ENCODE peak calls at places on chromosomes 6 and 20, in five cellular contexts. X is Peyer's patch, F is foreskin fibroblast, K is breast epithelium, C is B cell. Z is an unnamed sample.

GRCh38 chr6:39901670-39902069 is 32.6 kb downstream of the MOCS1 start:
- DNase-seq in X (no peak), F (no peak), C (no peak), K (no peak), Z (no peak)

GRCh38 chr20:33310327-33310899 is 27.4 kb downstream of the BPIFB1 start:
- DNase-seq in C (no peak), F (no peak), K (no peak), X (no peak), Z (no peak)

GRCh38 chr6:3625980-3626533 is 125.5 kb downstream of the PXDC1 start:
- DNase-seq in K (no peak), X (no peak), F (no peak), C (no peak), Z (no peak)

GRCh38 chr20:44600758-44601562 is 18.6 kb downstream of the PKIG start:
- DNase-seq in F (no peak), X (peak; percentile 43), K (no peak), C (no peak), Z (no peak)

GRCh38 chr6:99743647-99744046 is 137.0 kb downstream of the PRDM13 start:
- DNase-seq in X (no peak), K (no peak), C (no peak), F (no peak), Z (no peak)

GRCh38 chr6:2917065-2917464 is 14.0 kb upstream of the SERPINB9 start:
- DNase-seq in C (no peak), K (no peak), X (no peak), F (no peak), Z (no peak)

GRCh38 chr6:109236140-109237081 is 141.1 kb downstream of the CEP57L1 start:
- DNase-seq in X (peak; percentile 79), F (no peak), K (no peak), C (no peak), Z (peak; percentile 54)

GRCh38 chr6:104795363-104795762 is 64.4 kb downstream of the HACE1 start:
- DNase-seq in C (no peak), X (no peak), K (no peak), F (no peak), Z (no peak)

GRCh38 chr20:49288250-49288751 is 10.4 kb upstream of the ZNFX1 start:
- DNase-seq in K (no peak), X (no peak), C (no peak), F (no peak), Z (no peak)

GRCh38 chr6:147707524-147707923 is 199.0 kb downstream of the SAMD5 start:
- DNase-seq in F (no peak), C (no peak), X (no peak), K (no peak), Z (no peak)

GRCh38 chr20:59972037-59972801 is 14.0 kb downstream of the CDH26 start:
- DNase-seq in C (no peak), K (no peak), F (no peak), X (no peak), Z (no peak)

GRCh38 chr20:36573798-36574277 is 441 bp downstream of the TGIF2 start:
- DNase-seq in F (peak; percentile 21), K (peak; percentile 35), C (peak; percentile 91), X (peak; percentile 74), Z (no peak)

GRCh38 chr20:45845452-45845851 is 11.7 kb downstream of the ACOT8 start:
- DNase-seq in C (peak; percentile 1), X (no peak), F (no peak), K (no peak), Z (no peak)

GRCh38 chr6:111810321-111811235 is 62.7 kb downstream of the FYN start:
- DNase-seq in F (no peak), X (no peak), C (no peak), K (no peak), Z (no peak)

GRCh38 chr20:10855031-10855430 is 181.2 kb upstream of the JAG1 start:
- DNase-seq in K (no peak), X (no peak), F (peak; percentile 55), C (no peak), Z (no peak)

GRCh38 chr6:96836579-96837137 is 619 bp downstream of the GPR63 start:
- DNase-seq in C (no peak), K (no peak), F (peak; percentile 50), X (no peak), Z (no peak)

GRCh38 chr20:59063358-59064213 is 21.0 kb upstream of the PRELID3B start:
- DNase-seq in K (no peak), C (no peak), F (peak; percentile 82), X (no peak), Z (no peak)

GRCh38 chr6:169970306-169970988 is 219.0 kb downstream of the ERMARD start:
- DNase-seq in C (no peak), K (no peak), X (peak; percentile 45), F (no peak), Z (peak; percentile 12)

GRCh38 chr6:163955131-163955530 is 540.6 kb downstream of the QKI start:
- DNase-seq in C (no peak), F (peak; percentile 81), X (no peak), K (no peak), Z (no peak)

GRCh38 chr6:163958646-163959045 is 544.1 kb downstream of the QKI start:
- DNase-seq in K (no peak), X (no peak), C (no peak), F (peak; percentile 7), Z (no peak)

GRCh38 chr6:163960128-163960527 is 545.6 kb downstream of the QKI start:
- DNase-seq in C (no peak), K (no peak), F (no peak), X (no peak), Z (no peak)

GRCh38 chr6:163955752-163956151 is 541.2 kb downstream of the QKI start:
- DNase-seq in F (no peak), X (no peak), C (no peak), K (no peak), Z (no peak)

DNA sequence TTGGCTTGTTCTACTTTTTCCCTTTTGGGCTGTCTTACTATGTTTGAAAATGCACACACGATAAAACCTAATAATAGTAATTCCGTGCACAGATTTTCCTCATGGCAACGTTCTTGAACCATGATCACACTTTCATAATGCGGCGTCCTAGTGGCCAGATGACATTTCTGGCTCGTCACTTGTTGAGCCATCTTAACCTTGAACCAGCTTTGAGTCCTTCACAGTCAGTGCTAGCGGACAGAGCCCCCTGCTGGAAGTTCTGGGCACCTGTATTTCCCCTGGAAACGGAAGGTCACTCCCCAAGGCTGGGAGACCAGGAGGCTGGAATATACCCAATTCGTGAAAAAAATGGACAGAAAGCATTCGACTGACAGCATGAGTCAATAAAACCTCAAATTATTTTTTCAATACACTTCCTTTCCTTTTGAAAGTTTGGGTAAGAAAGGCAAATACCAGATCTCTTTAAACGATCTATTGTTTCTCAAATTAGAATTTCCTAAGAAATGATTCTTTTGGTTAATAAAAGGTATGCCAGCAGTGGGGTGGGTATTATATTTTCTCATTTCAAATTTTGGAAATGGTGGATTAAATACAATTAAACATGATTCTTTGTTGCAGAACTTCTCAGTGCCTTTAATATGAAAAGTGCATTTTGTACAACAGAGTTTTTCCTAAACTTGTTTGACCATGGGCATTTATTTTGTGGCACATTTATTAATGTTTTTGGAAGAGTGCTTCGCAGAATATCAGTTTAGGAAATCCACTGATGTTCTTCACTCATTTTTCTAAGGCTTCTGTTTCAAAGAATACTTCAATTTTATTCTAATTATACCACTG is 542.3 kb downstream of the QKI start:
- DNase-seq in K (peak; percentile 43), C (peak; percentile 73), F (peak; percentile 76), X (peak; percentile 79), Z (peak; percentile 47)
- TF ChIP-seq CTCF in K (peak; percentile 51), C (peak; percentile 97), F (peak; percentile 97), X (peak; percentile 54), Z (peak; percentile 90)

DNA sequence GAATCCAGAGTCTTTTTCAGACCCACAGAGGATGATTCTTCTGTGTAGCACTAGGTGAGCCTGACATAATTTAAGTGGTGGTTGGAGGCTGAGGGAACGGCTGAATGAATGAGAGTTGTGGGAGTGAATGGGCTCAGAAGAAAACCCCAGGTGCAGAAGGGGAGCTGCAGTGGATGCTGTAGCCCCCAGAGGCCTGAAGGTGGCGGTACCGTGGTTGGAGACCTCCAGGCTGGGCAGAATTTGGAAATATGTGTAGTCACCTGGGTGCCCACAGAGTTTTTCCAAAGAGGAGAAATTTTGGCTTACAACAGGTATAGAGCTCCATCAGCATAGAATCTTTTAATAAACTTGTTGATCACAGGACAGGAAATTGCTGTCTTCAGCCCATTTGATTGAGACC is 6.5 kb upstream of the RAET1G start:
- DNase-seq in C (no peak), X (no peak), K (no peak), F (no peak), Z (peak; percentile 9)
- TF ChIP-seq CTCF in C (peak; percentile 67), X (no peak), K (no peak), F (peak; percentile 43), Z (peak; percentile 19)

GRCh38 chr6:33632603-33633039 is 11.5 kb downstream of the ITPR3 start:
- DNase-seq in C (peak; percentile 70), K (no peak), X (peak; percentile 84), F (peak; percentile 63), Z (peak; percentile 59)
- TF ChIP-seq CTCF in C (peak; percentile 63), K (peak; percentile 36), X (peak; percentile 93), F (peak; percentile 72), Z (peak; percentile 74)

GRCh38 chr6:80449756-80450155 is 343.3 kb downstream of the BCKDHB start:
- DNase-seq in F (no peak), X (no peak), K (no peak), C (no peak), Z (no peak)
- TF ChIP-seq CTCF in F (no peak), X (no peak), K (no peak), C (no peak), Z (no peak)

GRCh38 chr20:6178537-6178936 is 55.7 kb upstream of the FERMT1 start:
- DNase-seq in K (no peak), X (no peak), C (no peak), F (peak; percentile 54), Z (no peak)
- TF ChIP-seq CTCF in K (no peak), X (peak; percentile 63), C (no peak), F (peak; percentile 38), Z (no peak)